ENCODE peak calls at places on chromosomes 7 and 10, in four cellular contexts. J is prostate gland, M is thoracic aorta, X is lung. I is an unnamed sample.
A peak's percentile ranks its signal among the peaks of the same experiment; 100 is the strongest.

GRCh38 chr7:157444011-157444842 is 107.4 kb downstream of the DNAJB6 start:
- DNase-seq in J (no peak), M (no peak), X (no peak), I (peak; percentile 56)

GRCh38 chr7:101308245-101309085 is 13.1 kb downstream of the IFT22 start:
- DNase-seq in J (peak; percentile 60), X (peak; percentile 80), M (no peak), I (no peak)

GRCh38 chr7:8453535-8453934 is 20.1 kb downstream of the NXPH1 start:
- DNase-seq in X (no peak), J (no peak), M (no peak), I (no peak)

GRCh38 chr10:91196268-91197043 is 24.0 kb upstream of the PCGF5 start:
- DNase-seq in J (no peak), X (no peak), M (no peak), I (no peak)

GRCh38 chr7:25625316-25625715 is 397.0 kb upstream of the NPVF start:
- DNase-seq in X (no peak), J (no peak), M (no peak), I (no peak)

GRCh38 chr7:135117096-135117495 is 30.8 kb upstream of the TMEM140 start:
- DNase-seq in X (no peak), M (no peak), J (no peak), I (no peak)

GRCh38 chr10:14124951-14125350 is 205.8 kb downstream of the FRMD4A start:
- DNase-seq in J (no peak), M (no peak), X (no peak), I (no peak)

GRCh38 chr10:122475130-122475529 is 13.8 kb downstream of the HTRA1 start:
- DNase-seq in J (peak; percentile 31), X (no peak), M (peak; percentile 38), I (peak; percentile 78)

GRCh38 chr7:25122373-25122772 is 2.7 kb downstream of the CYCS start:
- DNase-seq in X (no peak), M (no peak), J (no peak), I (no peak)

GRCh38 chr10:80518807-80519360 is 18.8 kb upstream of the SH2D4B start:
- DNase-seq in X (no peak), M (no peak), J (no peak), I (no peak)

GRCh38 chr7:25777969-25778767 is 373.8 kb upstream of the NFE2L3 start:
- DNase-seq in M (no peak), J (no peak), X (no peak), I (no peak)

GRCh38 chr7:922334-923107 is 32.0 kb downstream of the ADAP1 start:
- DNase-seq in J (no peak), X (no peak), M (no peak), I (peak; percentile 56)

GRCh38 chr10:88759366-88760101 is at the start of gene LIPN:
- DNase-seq in X (no peak), M (no peak), J (no peak), I (no peak)

GRCh38 chr10:117391436-117392205 is 16.4 kb upstream of the PDZD8 start:
- DNase-seq in X (peak; percentile 32), M (no peak), J (peak; percentile 87), I (no peak)

GRCh38 chr7:131624536-131624935 is 68.1 kb upstream of the PODXL start:
- DNase-seq in J (no peak), M (no peak), X (no peak), I (no peak)

GRCh38 chr10:47264797-47265281 is 35.2 kb upstream of the GDF10 start:
- DNase-seq in X (no peak), J (no peak), M (no peak), I (no peak)

GRCh38 chr7:116438274-116438673 is 61.3 kb upstream of the CAV2 start:
- DNase-seq in M (no peak), J (no peak), X (no peak), I (no peak)

GRCh38 chr7:122327969-122328368 is 23.4 kb upstream of the FEZF1 start:
- DNase-seq in J (no peak), X (no peak), M (no peak), I (no peak)

GRCh38 chr7:45564485-45564884 is 9.7 kb upstream of the ADCY1 start:
- DNase-seq in J (no peak), M (no peak), X (no peak), I (no peak)

GRCh38 chr10:132281915-132282666 is 25.7 kb downstream of the STK32C start:
- DNase-seq in M (no peak), J (no peak), X (no peak), I (no peak)

GRCh38 chr10:75639726-75640125 is 208.3 kb downstream of the LRMDA start:
- DNase-seq in J (no peak), X (no peak), M (no peak), I (no peak)

GRCh38 chr7:31882187-31882586 is 188.0 kb downstream of the PDE1C start:
- DNase-seq in M (no peak), J (no peak), X (no peak), I (peak; percentile 87)

GRCh38 chr7:73648593-73649332 is 18.9 kb upstream of the VPS37D start:
- DNase-seq in X (no peak), M (no peak), J (no peak), I (no peak)

GRCh38 chr10:47058961-47059391 is 147.7 kb downstream of the PTPN20 start:
- DNase-seq in X (no peak), M (no peak), J (no peak), I (no peak)

GRCh38 chr7:5423844-5424688 is 432 bp upstream of the TNRC18 start:
- DNase-seq in J (peak; percentile 98), M (peak; percentile 91), X (peak; percentile 96), I (peak; percentile 97)

GRCh38 chr10:105950410-105950809 is 1214.1 kb downstream of the SORCS1 start:
- DNase-seq in X (no peak), J (peak; percentile 6), M (no peak), I (no peak)

GRCh38 chr10:102661614-102662133 is 17.4 kb downstream of the TRIM8 start:
- DNase-seq in M (no peak), X (no peak), J (no peak), I (no peak)

GRCh38 chr7:80826520-80827237 is 92.2 kb downstream of the SEMA3C start:
- DNase-seq in J (no peak), X (no peak), M (no peak), I (no peak)

GRCh38 chr10:129844191-129844590 is 119.9 kb downstream of the EBF3 start:
- DNase-seq in J (no peak), M (no peak), X (no peak), I (no peak)

GRCh38 chr7:149238051-149238450 is 1.4 kb upstream of the ZNF212 start:
- DNase-seq in J (no peak), M (no peak), X (no peak), I (no peak)

GRCh38 chr7:158394936-158395335 is 192.7 kb downstream of the PTPRN2 start:
- DNase-seq in J (no peak), M (no peak), X (no peak), I (no peak)

GRCh38 chr7:151086802-151087246 is 549 bp downstream of the AGAP3 start:
- DNase-seq in M (no peak), X (no peak), J (no peak), I (no peak)

GRCh38 chr10:71984798-71985388 is 20.7 kb downstream of the CHST3 start:
- DNase-seq in M (no peak), J (no peak), X (no peak), I (peak; percentile 81)

GRCh38 chr7:63789378-63790176 is 209.1 kb upstream of the ZNF722 start:
- DNase-seq in X (no peak), M (no peak), J (peak; percentile 12), I (no peak)

GRCh38 chr7:131249483-131249882 is 78.2 kb upstream of the MKLN1 start:
- DNase-seq in J (no peak), M (no peak), X (peak; percentile 29), I (no peak)

GRCh38 chr7:10708447-10708846 is 265.2 kb upstream of the PHF14 start:
- DNase-seq in X (no peak), J (no peak), M (no peak), I (no peak)

GRCh38 chr7:40211291-40212003 is 76.6 kb downstream of the SUGCT start:
- DNase-seq in J (no peak), M (no peak), X (no peak), I (no peak)

GRCh38 chr10:27504007-27504890 is at the start of gene RAB18:
- DNase-seq in X (peak; percentile 99), J (peak; percentile 96), M (peak; percentile 90), I (peak; percentile 99)

GRCh38 chr10:27500886-27501285 is 3.2 kb upstream of the RAB18 start:
- DNase-seq in J (no peak), X (no peak), M (no peak), I (no peak)

GRCh38 chr10:27503498-27504006 is 552 bp upstream of the RAB18 start:
- DNase-seq in M (no peak), X (no peak), J (no peak), I (no peak)

GRCh38 chr10:27504897-27505457 is 873 bp downstream of the RAB18 start:
- DNase-seq in X (no peak), M (no peak), J (no peak), I (no peak)

DNA sequence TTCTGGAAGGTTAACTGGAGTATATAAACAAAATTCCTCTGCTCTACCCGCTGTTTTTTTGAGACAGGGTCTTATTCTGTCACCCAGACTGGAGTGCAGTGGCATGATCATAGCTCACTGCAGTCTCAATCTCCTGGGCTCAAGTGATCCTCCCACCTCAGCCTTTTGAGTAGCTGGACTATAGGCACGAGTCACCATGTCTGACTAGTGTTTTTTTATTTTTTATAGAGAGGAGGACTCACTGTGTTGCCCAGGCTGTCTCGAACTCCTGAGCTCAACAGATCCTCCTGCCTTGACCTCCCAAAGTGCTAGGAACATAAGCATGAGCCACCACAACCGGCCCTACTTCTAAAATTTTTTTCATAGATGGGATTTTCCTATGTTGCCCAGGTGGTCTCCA is 2.2 kb downstream of the RAB18 start:
- DNase-seq in X (no peak), M (no peak), J (no peak), I (no peak)
- H3K4me3 ChIP-seq in X (no peak overlapping the region), M (no peak overlapping the region), J (no peak overlapping the region), I (no peak overlapping the region)

DNA sequence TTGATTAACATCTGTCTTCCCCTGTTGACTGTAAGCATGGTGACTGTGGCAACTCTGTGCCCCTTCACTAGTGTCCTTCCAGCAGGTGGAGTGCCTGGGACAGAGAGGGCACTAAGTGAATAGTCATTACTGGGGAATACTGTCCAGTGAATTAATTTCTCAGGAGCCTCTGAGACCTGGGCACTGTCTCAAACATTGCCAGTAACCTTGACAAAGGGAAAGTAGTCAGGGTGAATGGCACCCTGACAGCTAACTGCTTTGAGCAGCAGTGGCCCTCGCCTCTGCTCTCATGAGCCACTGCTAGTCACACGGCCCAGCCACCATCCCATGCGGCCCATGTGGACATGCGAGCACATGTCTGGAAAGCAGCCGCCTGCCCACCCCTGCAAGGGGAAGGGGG is 13.1 kb upstream of the GRB10 start:
- DNase-seq in J (no peak), M (no peak), X (no peak), I (no peak)
- TF ChIP-seq CTCF in J (no peak), M (no peak), X (no peak), I (no peak)

GRCh38 chr10:95454940-95455339 is 106.2 kb downstream of the SORBS1 start:
- DNase-seq in X (no peak), M (no peak), J (no peak), I (no peak)
- H3K27ac ChIP-seq in X (no peak overlapping the region), M (peak overlapping the region; percentile 89), J (peak overlapping the region; percentile 7), I (peak overlapping the region; percentile 91)

GRCh38 chr7:102935450-102936110 is 22.8 kb downstream of the LRRC17 start:
- DNase-seq in M (no peak), J (no peak), X (no peak), I (no peak)

GRCh38 chr7:102934670-102935069 is 21.9 kb downstream of the LRRC17 start:
- DNase-seq in M (no peak), J (no peak), X (no peak), I (no peak)

GRCh38 chr7:102931757-102932156 is 19.0 kb downstream of the LRRC17 start:
- DNase-seq in J (no peak), M (no peak), X (no peak), I (no peak)

GRCh38 chr7:102933763-102934162 is 21.0 kb downstream of the LRRC17 start:
- DNase-seq in J (peak; percentile 19), M (peak; percentile 36), X (peak; percentile 35), I (peak; percentile 72)

GRCh38 chr7:102934267-102934666 is 21.5 kb downstream of the LRRC17 start:
- DNase-seq in M (no peak), J (no peak), X (no peak), I (no peak)
- H3K4me3 ChIP-seq in M (peak overlapping the region; percentile 53), J (no peak overlapping the region), X (no peak overlapping the region), I (no peak overlapping the region)

I was measured in tibial artery.